ENCODE peak calls at places on chromosomes 1 and 21, in ten cellular contexts. One of them, this sample, is unnamed. For H3K36me3, the result is how much of the 10 kb centered on the place peaks cover.

GRCh38 chr1:67482733-67483482 is 52.7 kb upstream of the SERBP1 start:
- DNase-seq in tibial nerve: no peak
- DNase-seq in transverse colon: no peak
- DNase-seq in Peyer's patch: no peak
- DNase-seq in prostate gland: no peak
- DNase-seq in uterus: no peak
- DNase-seq in HepG2: no peak
- DNase-seq in K562: no peak
- DNase-seq in ovary: no peak
- DNase-seq in stomach: no peak
- DNase-seq in this sample: no peak

GRCh38 chr1:54460861-54461382 is 54.7 kb upstream of the SSBP3 start:
- DNase-seq in tibial nerve: no peak
- DNase-seq in transverse colon: no peak
- DNase-seq in Peyer's patch: no peak
- DNase-seq in prostate gland: no peak
- DNase-seq in uterus: no peak
- DNase-seq in HepG2: no peak
- DNase-seq in K562: no peak
- DNase-seq in ovary: no peak
- DNase-seq in stomach: no peak
- DNase-seq in this sample: no peak

GRCh38 chr1:177181280-177181630 is 10.5 kb downstream of the BRINP2 start:
- DNase-seq in tibial nerve: no peak
- DNase-seq in transverse colon: no peak
- DNase-seq in Peyer's patch: no peak
- DNase-seq in prostate gland: no peak
- DNase-seq in uterus: no peak
- DNase-seq in HepG2: no peak
- DNase-seq in K562: no peak
- DNase-seq in ovary: no peak
- DNase-seq in stomach: no peak
- DNase-seq in this sample: no peak

GRCh38 chr1:78833491-78833890 is 173.0 kb downstream of the ADGRL4 start:
- DNase-seq in tibial nerve: no peak
- DNase-seq in transverse colon: no peak
- DNase-seq in Peyer's patch: no peak
- DNase-seq in prostate gland: no peak
- DNase-seq in uterus: no peak
- DNase-seq in HepG2: no peak
- DNase-seq in K562: no peak
- DNase-seq in ovary: no peak
- DNase-seq in stomach: no peak
- DNase-seq in this sample: no peak

GRCh38 chr1:228335406-228336307 is 71.0 kb downstream of the TRIM11 start:
- DNase-seq in tibial nerve: no peak
- DNase-seq in transverse colon: peak
- DNase-seq in Peyer's patch: peak
- DNase-seq in prostate gland: no peak
- DNase-seq in uterus: no peak
- DNase-seq in HepG2: no peak
- DNase-seq in K562: no peak
- DNase-seq in ovary: peak
- DNase-seq in stomach: no peak
- DNase-seq in this sample: no peak

GRCh38 chr1:214991691-214992315 is 90.7 kb upstream of the KCNK2 start:
- DNase-seq in tibial nerve: no peak
- DNase-seq in transverse colon: no peak
- DNase-seq in Peyer's patch: no peak
- DNase-seq in prostate gland: no peak
- DNase-seq in uterus: no peak
- DNase-seq in HepG2: no peak
- DNase-seq in K562: no peak
- DNase-seq in ovary: no peak
- DNase-seq in stomach: no peak
- DNase-seq in this sample: no peak

GRCh38 chr1:158112994-158113758 is 67.5 kb upstream of the CD1D start:
- DNase-seq in tibial nerve: no peak
- DNase-seq in transverse colon: peak
- DNase-seq in Peyer's patch: peak
- DNase-seq in prostate gland: no peak
- DNase-seq in uterus: peak
- DNase-seq in HepG2: no peak
- DNase-seq in K562: no peak
- DNase-seq in ovary: peak
- DNase-seq in stomach: no peak
- DNase-seq in this sample: peak

GRCh38 chr1:245255783-245256182 is 101.0 kb downstream of the KIF26B start:
- DNase-seq in tibial nerve: no peak
- DNase-seq in transverse colon: no peak
- DNase-seq in Peyer's patch: no peak
- DNase-seq in prostate gland: no peak
- DNase-seq in uterus: no peak
- DNase-seq in HepG2: no peak
- DNase-seq in K562: no peak
- DNase-seq in ovary: no peak
- DNase-seq in stomach: no peak
- DNase-seq in this sample: no peak

GRCh38 chr21:34511787-34512451 is at the start of gene KCNE1:
- DNase-seq in tibial nerve: peak
- DNase-seq in transverse colon: no peak
- DNase-seq in Peyer's patch: no peak
- DNase-seq in prostate gland: no peak
- DNase-seq in uterus: no peak
- DNase-seq in HepG2: no peak
- DNase-seq in K562: no peak
- DNase-seq in ovary: no peak
- DNase-seq in stomach: no peak
- DNase-seq in this sample: no peak

GRCh38 chr21:34511154-34511553 is 856 bp downstream of the KCNE1 start:
- DNase-seq in tibial nerve: no peak
- DNase-seq in transverse colon: no peak
- DNase-seq in Peyer's patch: no peak
- DNase-seq in prostate gland: no peak
- DNase-seq in uterus: no peak
- DNase-seq in HepG2: no peak
- DNase-seq in K562: no peak
- DNase-seq in ovary: no peak
- DNase-seq in stomach: no peak
- DNase-seq in this sample: no peak

GRCh38 chr21:34509151-34509550 is 2.9 kb downstream of the KCNE1 start:
- DNase-seq in tibial nerve: no peak
- DNase-seq in transverse colon: no peak
- DNase-seq in Peyer's patch: no peak
- DNase-seq in prostate gland: no peak
- DNase-seq in uterus: no peak
- DNase-seq in HepG2: no peak
- DNase-seq in K562: no peak
- DNase-seq in ovary: no peak
- DNase-seq in stomach: no peak
- DNase-seq in this sample: peak

GRCh38 chr21:34513109-34513675 is 1.2 kb upstream of the KCNE1 start:
- DNase-seq in tibial nerve: no peak
- DNase-seq in transverse colon: no peak
- DNase-seq in Peyer's patch: no peak
- DNase-seq in prostate gland: no peak
- DNase-seq in uterus: no peak
- DNase-seq in HepG2: no peak
- DNase-seq in K562: no peak
- DNase-seq in ovary: no peak
- DNase-seq in stomach: no peak
- DNase-seq in this sample: no peak

GRCh38 chr21:34510148-34511142 is 1.6 kb downstream of the KCNE1 start:
- DNase-seq in tibial nerve: peak
- DNase-seq in transverse colon: peak
- DNase-seq in Peyer's patch: peak
- DNase-seq in prostate gland: no peak
- DNase-seq in uterus: peak
- DNase-seq in HepG2: peak
- DNase-seq in K562: peak
- DNase-seq in ovary: no peak
- DNase-seq in stomach: peak
- DNase-seq in this sample: peak
- TF ChIP-seq POLR2A in tibial nerve: no peak
- TF ChIP-seq POLR2A in transverse colon: no peak
- TF ChIP-seq POLR2A in Peyer's patch: no peak
- TF ChIP-seq POLR2A in prostate gland: no peak
- TF ChIP-seq POLR2A in uterus: no peak
- TF ChIP-seq POLR2A in HepG2: no peak
- TF ChIP-seq POLR2A in K562: no peak
- TF ChIP-seq POLR2A in ovary: no peak
- TF ChIP-seq POLR2A in stomach: no peak
- TF ChIP-seq POLR2A in this sample: no peak

DNA sequence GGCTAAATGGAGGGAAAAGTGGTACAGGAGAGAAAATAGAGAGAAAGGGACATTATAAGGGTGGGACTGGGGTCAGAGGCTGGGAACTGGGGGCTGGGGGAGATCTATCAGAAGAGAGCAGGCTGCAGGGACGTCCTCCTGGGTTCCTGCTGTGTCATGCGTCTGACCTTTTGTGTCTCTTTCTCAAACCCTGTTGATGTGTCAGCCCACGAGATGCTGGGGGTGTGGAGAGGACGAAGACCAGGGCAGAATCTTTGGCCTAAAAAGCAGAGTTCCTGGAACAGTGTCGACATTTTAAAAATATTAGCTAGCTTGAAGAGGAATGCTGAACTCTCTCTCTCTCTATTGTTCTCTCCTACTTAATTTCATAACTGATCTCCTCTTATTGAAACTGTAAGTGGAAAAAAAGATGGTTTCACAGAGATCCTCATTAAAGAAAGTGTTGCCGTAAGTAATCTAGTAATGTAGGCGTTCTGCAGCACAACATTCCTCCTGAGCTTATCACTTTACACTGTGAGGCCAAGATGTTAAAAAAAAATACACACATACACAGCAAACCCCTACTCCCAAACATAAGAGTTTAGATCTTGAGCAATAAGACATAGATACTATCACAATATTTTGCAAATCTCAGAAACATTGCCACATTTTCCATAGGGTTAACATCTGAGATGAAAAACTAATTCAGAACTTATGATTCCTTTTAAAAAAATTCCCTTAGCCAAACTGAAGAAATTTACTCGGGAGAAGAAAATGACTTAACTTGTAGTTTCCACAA is 52.6 kb downstream of the RUNX1 start:
- DNase-seq in tibial nerve: peak
- DNase-seq in transverse colon: no peak
- DNase-seq in Peyer's patch: no peak
- DNase-seq in prostate gland: no peak
- DNase-seq in uterus: peak
- DNase-seq in HepG2: no peak
- DNase-seq in K562: peak
- DNase-seq in ovary: no peak
- DNase-seq in stomach: no peak
- DNase-seq in this sample: no peak
- H3K36me3 ChIP-seq in tibial nerve: under half
- H3K36me3 ChIP-seq in transverse colon: under half
- H3K36me3 ChIP-seq in Peyer's patch: under half
- H3K36me3 ChIP-seq in prostate gland: under half
- H3K36me3 ChIP-seq in uterus: under half
- H3K36me3 ChIP-seq in HepG2: under half
- H3K36me3 ChIP-seq in K562: under half
- H3K36me3 ChIP-seq in ovary: under half
- H3K36me3 ChIP-seq in stomach: under half
- H3K36me3 ChIP-seq in this sample: under half

DNA sequence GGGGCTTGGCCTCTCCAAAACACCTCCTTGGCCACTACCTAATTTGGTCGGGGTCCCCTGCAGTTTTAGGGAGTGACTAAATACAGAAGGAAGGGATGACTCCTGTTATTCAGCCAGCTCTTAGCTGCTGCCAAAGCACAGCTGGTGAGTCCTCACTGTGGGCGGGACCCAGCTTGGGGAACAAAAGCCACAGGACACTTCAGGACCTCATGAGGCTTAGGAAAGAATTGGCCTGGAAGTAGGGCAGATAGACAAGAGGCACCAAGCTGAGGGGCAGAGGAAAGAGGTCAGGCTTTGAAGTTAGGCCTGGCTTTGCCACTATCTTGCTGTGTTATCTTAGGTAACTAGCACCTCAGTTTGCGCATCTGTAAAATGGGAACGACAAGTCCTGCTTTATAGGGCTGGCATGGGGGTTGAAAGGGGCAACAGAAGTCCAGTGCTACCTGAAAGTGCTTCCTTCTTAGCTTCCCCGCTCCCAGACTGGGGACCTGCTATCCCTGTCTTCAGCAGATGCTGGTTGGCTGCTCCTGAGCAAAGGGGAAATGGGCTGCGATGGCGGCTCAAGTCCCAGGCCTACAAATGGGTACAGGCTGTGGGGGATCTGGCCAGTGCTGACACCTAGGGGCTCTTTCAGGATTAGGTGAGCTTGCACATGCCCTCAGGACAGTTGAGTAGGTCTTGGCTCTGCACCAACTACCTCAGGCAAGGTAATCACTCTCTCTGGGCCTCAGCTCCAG is 15.7 kb downstream of the IFI6 start:
- DNase-seq in tibial nerve: peak
- DNase-seq in transverse colon: peak
- DNase-seq in Peyer's patch: no peak
- DNase-seq in prostate gland: no peak
- DNase-seq in uterus: peak
- DNase-seq in HepG2: no peak
- DNase-seq in K562: no peak
- DNase-seq in ovary: no peak
- DNase-seq in stomach: no peak
- DNase-seq in this sample: peak
- TF ChIP-seq POLR2A in tibial nerve: no peak
- TF ChIP-seq POLR2A in transverse colon: no peak
- TF ChIP-seq POLR2A in Peyer's patch: no peak
- TF ChIP-seq POLR2A in prostate gland: no peak
- TF ChIP-seq POLR2A in uterus: peak
- TF ChIP-seq POLR2A in HepG2: no peak
- TF ChIP-seq POLR2A in K562: no peak
- TF ChIP-seq POLR2A in ovary: no peak
- TF ChIP-seq POLR2A in stomach: no peak
- TF ChIP-seq POLR2A in this sample: no peak

GRCh38 chr21:46222436-46223116 is 6.0 kb downstream of the LSS start:
- DNase-seq in tibial nerve: no peak
- DNase-seq in transverse colon: no peak
- DNase-seq in Peyer's patch: no peak
- DNase-seq in prostate gland: no peak
- DNase-seq in uterus: no peak
- DNase-seq in HepG2: no peak
- DNase-seq in K562: no peak
- DNase-seq in ovary: peak
- DNase-seq in stomach: no peak
- DNase-seq in this sample: no peak

GRCh38 chr21:46220847-46221246 is 7.7 kb downstream of the LSS start:
- DNase-seq in tibial nerve: no peak
- DNase-seq in transverse colon: no peak
- DNase-seq in Peyer's patch: no peak
- DNase-seq in prostate gland: no peak
- DNase-seq in uterus: no peak
- DNase-seq in HepG2: no peak
- DNase-seq in K562: no peak
- DNase-seq in ovary: no peak
- DNase-seq in stomach: no peak
- DNase-seq in this sample: no peak

GRCh38 chr21:46220275-46220810 is 8.2 kb downstream of the LSS start:
- DNase-seq in tibial nerve: no peak
- DNase-seq in transverse colon: no peak
- DNase-seq in Peyer's patch: no peak
- DNase-seq in prostate gland: no peak
- DNase-seq in uterus: peak
- DNase-seq in HepG2: no peak
- DNase-seq in K562: no peak
- DNase-seq in ovary: peak
- DNase-seq in stomach: no peak
- DNase-seq in this sample: no peak

GRCh38 chr21:46223217-46223616 is 5.4 kb downstream of the LSS start:
- DNase-seq in tibial nerve: no peak
- DNase-seq in transverse colon: no peak
- DNase-seq in Peyer's patch: no peak
- DNase-seq in prostate gland: no peak
- DNase-seq in uterus: no peak
- DNase-seq in HepG2: no peak
- DNase-seq in K562: no peak
- DNase-seq in ovary: no peak
- DNase-seq in stomach: no peak
- DNase-seq in this sample: no peak

DNA sequence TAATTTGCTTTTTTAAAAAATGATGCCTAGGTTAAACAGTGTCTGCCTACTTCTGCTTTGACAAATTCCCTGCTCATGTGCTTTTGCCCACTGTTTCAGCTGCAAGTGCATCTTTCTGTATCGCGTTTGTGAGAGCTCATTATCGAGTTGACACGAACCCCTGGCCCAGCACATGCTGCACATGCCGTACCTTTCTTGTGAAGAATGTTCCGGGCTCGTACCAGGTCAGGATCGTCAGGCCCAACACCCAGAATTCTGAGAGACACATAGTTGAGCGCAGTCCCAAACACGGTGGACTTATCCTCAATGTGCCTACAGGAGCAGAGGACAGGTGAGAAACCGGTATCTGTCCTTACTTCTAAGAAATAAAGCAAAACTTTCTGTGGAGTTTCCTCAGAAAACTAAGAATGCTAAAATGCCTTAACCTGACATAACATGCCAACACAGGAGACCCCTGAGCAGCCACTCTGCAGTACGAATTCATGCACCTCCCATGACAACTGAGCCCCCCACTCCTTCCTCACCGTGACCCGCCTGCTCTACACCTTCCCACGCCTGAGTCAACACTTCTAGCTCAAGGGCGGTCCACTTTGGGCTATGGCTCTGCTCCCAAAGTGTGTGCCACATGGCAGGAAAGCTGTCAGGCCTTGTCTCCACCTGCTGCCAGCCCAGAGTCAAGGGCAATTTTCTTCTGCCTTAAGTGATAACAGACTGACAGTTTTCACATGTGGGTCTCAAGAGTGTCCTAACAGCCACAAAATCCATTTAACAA is 6.7 kb downstream of the LSS start:
- DNase-seq in tibial nerve: no peak
- DNase-seq in transverse colon: no peak
- DNase-seq in Peyer's patch: no peak
- DNase-seq in prostate gland: no peak
- DNase-seq in uterus: no peak
- DNase-seq in HepG2: no peak
- DNase-seq in K562: no peak
- DNase-seq in ovary: peak
- DNase-seq in stomach: no peak
- DNase-seq in this sample: no peak
- H3K36me3 ChIP-seq in tibial nerve: under half
- H3K36me3 ChIP-seq in transverse colon: under half
- H3K36me3 ChIP-seq in Peyer's patch: half or more
- H3K36me3 ChIP-seq in prostate gland: under half
- H3K36me3 ChIP-seq in uterus: under half
- H3K36me3 ChIP-seq in HepG2: half or more
- H3K36me3 ChIP-seq in K562: half or more
- H3K36me3 ChIP-seq in ovary: under half
- H3K36me3 ChIP-seq in stomach: half or more
- H3K36me3 ChIP-seq in this sample: under half